ENCODE peak calls at places on chromosomes 13 and 19, in five cellular contexts. O is transverse colon, F is hepatocyte, Z is OCI-LY7, D is A549. W is an unnamed sample.

GRCh38 chr19:35868172-35868822 is at the start of gene APLP1:
- DNase-seq in D (peak), Z (peak), O (peak), F (peak), W (peak)

GRCh38 chr19:41456342-41456918 is 13.5 kb downstream of the ERICH4 start:
- DNase-seq in D (no peak), O (no peak), Z (no peak), F (no peak), W (no peak)

GRCh38 chr19:15449620-15450527 is at the start of gene WIZ:
- DNase-seq in D (peak), Z (peak), F (peak), O (peak), W (peak)

GRCh38 chr19:5282926-5283325 is 57.7 kb downstream of the PTPRS start:
- DNase-seq in D (no peak), O (no peak), Z (no peak), F (no peak), W (peak)

GRCh38 chr13:29905845-29906244 is 55.4 kb upstream of the UBL3 start:
- DNase-seq in F (peak), Z (no peak), O (peak), D (no peak), W (peak)

GRCh38 chr19:36246006-36246391 is 31.1 kb downstream of the ZNF146 start:
- DNase-seq in Z (no peak), O (no peak), F (no peak), D (no peak), W (no peak)

GRCh38 chr19:58549664-58550361 is 5.1 kb downstream of the CHMP2A start:
- DNase-seq in D (no peak), F (no peak), O (no peak), Z (no peak), W (no peak)

GRCh38 chr13:49341517-49341916 is 93.8 kb downstream of the CDADC1 start:
- DNase-seq in O (no peak), Z (no peak), D (no peak), F (no peak), W (no peak)

GRCh38 chr19:54035215-54036178 is 28.2 kb downstream of the VSTM1 start:
- DNase-seq in D (no peak), O (no peak), F (no peak), Z (no peak), W (no peak)

GRCh38 chr19:46574533-46574932 is 26.6 kb upstream of the CALM3 start:
- DNase-seq in O (no peak), F (no peak), Z (no peak), D (no peak), W (no peak)

GRCh38 chr13:95354680-95355487 is 53.6 kb upstream of the ABCC4 start:
- DNase-seq in F (peak), O (no peak), D (no peak), Z (no peak), W (no peak)

GRCh38 chr13:30864352-30865130 is 41.5 kb upstream of the MEDAG start:
- DNase-seq in Z (no peak), D (no peak), F (peak), O (no peak), W (no peak)

GRCh38 chr13:107250626-107251025 is 682.7 kb upstream of the ARGLU1 start:
- DNase-seq in O (no peak), Z (no peak), F (no peak), D (no peak), W (no peak)

GRCh38 chr13:110630566-110631119 is 15.3 kb downstream of the NAXD start:
- DNase-seq in D (no peak), F (no peak), O (no peak), Z (no peak), W (no peak)

GRCh38 chr19:44856438-44857083 is 10.5 kb downstream of the NECTIN2 start:
- DNase-seq in Z (no peak), F (no peak), O (no peak), D (no peak), W (no peak)

GRCh38 chr13:44921931-44922758 is 67.1 kb downstream of the NUFIP1 start:
- DNase-seq in D (peak), F (peak), Z (no peak), O (peak), W (peak)

GRCh38 chr19:8361921-8362793 is 1.8 kb upstream of the ANGPTL4 start:
- DNase-seq in O (peak), D (peak), F (peak), Z (no peak), W (peak)

GRCh38 chr19:3985643-3986259 is 488 bp upstream of the EEF2 start:
- DNase-seq in O (no peak), D (no peak), Z (no peak), F (no peak), W (no peak)

GRCh38 chr19:33556261-33556660 is 34.7 kb upstream of the PEPD start:
- DNase-seq in D (no peak), O (no peak), F (no peak), Z (no peak), W (no peak)

GRCh38 chr13:102580552-102581169 is 16.1 kb upstream of the TPP2 start:
- DNase-seq in Z (peak), F (peak), D (no peak), O (no peak), W (peak)

GRCh38 chr13:40438999-40439797 is 227.2 kb downstream of the FOXO1 start:
- DNase-seq in F (peak), D (no peak), Z (peak), O (no peak), W (peak)

GRCh38 chr13:44128522-44128921 is 245.1 kb upstream of the SERP2 start:
- DNase-seq in O (no peak), F (no peak), Z (no peak), D (no peak), W (no peak)

GRCh38 chr19:13298565-13299481 is 148.6 kb downstream of the IER2 start:
- DNase-seq in Z (no peak), F (no peak), O (no peak), D (no peak), W (no peak)

GRCh38 chr13:107395927-107396757 is 819.2 kb downstream of the LIG4 start:
- DNase-seq in F (no peak), O (no peak), Z (no peak), D (no peak), W (peak)

GRCh38 chr13:107866666-107867623 is 348.4 kb downstream of the LIG4 start:
- DNase-seq in F (peak), O (no peak), Z (no peak), D (no peak), W (peak)

GRCh38 chr19:56987184-56987583 is 132.6 kb upstream of the USP29 start:
- DNase-seq in Z (no peak), F (no peak), D (no peak), O (no peak), W (peak)

GRCh38 chr13:105798541-105798940 is 736.9 kb downstream of the EFNB2 start:
- DNase-seq in D (no peak), F (no peak), Z (no peak), O (no peak), W (no peak)

GRCh38 chr13:112144616-112145220 is 77.8 kb downstream of the SOX1 start:
- DNase-seq in O (no peak), D (no peak), Z (no peak), F (no peak), W (no peak)

GRCh38 chr19:41893899-41894298 is 10.9 kb downstream of the ARHGEF1 start:
- DNase-seq in Z (peak), O (no peak), D (no peak), F (no peak), W (no peak)

GRCh38 chr19:5036733-5037681 is 68.1 kb downstream of the KDM4B start:
- DNase-seq in O (no peak), D (no peak), Z (no peak), F (no peak), W (peak)

GRCh38 chr13:41648314-41648935 is 191.1 kb downstream of the RGCC start:
- DNase-seq in Z (no peak), D (peak), F (peak), O (no peak), W (no peak)

GRCh38 chr19:44847144-44848035 is 1.3 kb downstream of the NECTIN2 start:
- DNase-seq in F (peak), O (peak), Z (no peak), D (peak), W (peak)

GRCh38 chr13:47671762-47672161 is 329.3 kb downstream of the SUCLA2 start:
- DNase-seq in D (no peak), O (no peak), F (no peak), Z (no peak), W (no peak)

GRCh38 chr19:39518458-39518857 is 3.5 kb downstream of the SELENOV start:
- DNase-seq in D (no peak), F (no peak), Z (no peak), O (no peak), W (no peak)

GRCh38 chr19:14003279-14004051 is 2.7 kb downstream of the RFX1 start:
- DNase-seq in O (no peak), F (no peak), D (no peak), Z (peak), W (no peak)

GRCh38 chr13:94390881-94391280 is 88.6 kb downstream of the DCT start:
- DNase-seq in Z (no peak), F (no peak), D (no peak), O (no peak), W (no peak)

GRCh38 chr13:99484405-99484981 is 16.8 kb upstream of the TM9SF2 start:
- DNase-seq in Z (no peak), O (no peak), D (no peak), F (no peak), W (no peak)

GRCh38 chr13:67643656-67644055 is 413.5 kb upstream of the PCDH9 start:
- DNase-seq in D (no peak), O (no peak), Z (no peak), F (no peak), W (no peak)
- TF ChIP-seq CTCF in D (no peak), O (no peak), Z (peak), F (no peak), W (no peak)

GRCh38 chr19:1217366-1217765 is 11.8 kb downstream of the STK11 start:
- DNase-seq in Z (peak), O (no peak), D (no peak), F (no peak), W (no peak)
- H3K27ac ChIP-seq in Z (no peak), O (peak), D (no peak), F (no peak), W (peak)

DNA sequence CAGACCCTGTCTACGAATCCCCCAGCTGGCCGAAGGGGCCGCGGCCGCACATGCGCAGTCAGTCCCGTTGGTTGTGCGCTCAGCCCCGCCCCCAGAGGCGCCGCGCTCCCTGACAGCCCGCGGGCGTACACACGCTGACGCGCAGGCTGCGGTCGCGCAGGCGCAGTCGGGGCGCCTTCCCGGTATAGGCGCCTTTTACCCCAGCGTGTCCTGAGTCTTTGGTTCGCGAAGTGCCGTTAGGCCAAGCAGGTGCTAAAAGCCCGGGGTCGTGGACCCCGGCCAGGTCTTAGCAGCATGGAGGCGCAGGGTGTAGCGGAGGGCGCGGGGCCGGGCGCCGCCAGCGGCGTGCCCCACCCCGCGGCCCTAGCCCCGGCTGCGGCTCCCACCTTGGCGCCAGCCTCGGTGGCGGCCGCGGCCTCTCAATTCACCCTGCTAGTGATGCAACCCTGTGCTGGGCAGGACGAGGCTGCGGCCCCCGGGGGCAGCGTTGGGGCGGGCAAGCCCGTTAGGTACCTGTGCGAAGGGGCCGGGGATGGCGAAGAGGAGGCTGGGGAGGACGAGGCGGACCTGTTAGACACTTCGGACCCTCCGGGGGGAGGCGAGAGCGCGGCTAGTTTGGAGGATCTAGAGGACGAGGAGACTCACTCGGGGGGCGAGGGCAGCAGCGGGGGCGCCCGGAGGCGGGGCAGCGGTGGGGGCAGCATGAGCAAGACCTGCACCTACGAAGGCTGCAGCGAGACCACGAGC is at the start of gene RFXAP:
- DNase-seq in F (peak), Z (peak), O (peak), D (peak), W (peak)
- TF ChIP-seq CTCF in F (no peak), Z (no peak), O (peak), D (no peak), W (no peak)

GRCh38 chr13:50893211-50893852 is 16.3 kb upstream of the RNASEH2B start:
- DNase-seq in O (no peak), F (no peak), Z (peak), D (no peak), W (no peak)
- H3K27ac ChIP-seq in O (peak), F (peak), Z (peak), D (no peak), W (no peak)